ENCODE peak calls at places on chromosomes 1 and 21, in five cellular contexts. One of them, this sample, is unnamed.

GRCh38 chr1:171610385-171610784 is 11.7 kb upstream of the MYOCOS start:
- DNase-seq in hepatocyte: no peak
- DNase-seq in heart left ventricle: no peak
- DNase-seq in right lobe of liver: no peak
- DNase-seq in adrenal gland: no peak
- DNase-seq in this sample: no peak

GRCh38 chr1:39163469-39163868 is 41.0 kb upstream of the MACF1 start:
- DNase-seq in hepatocyte: no peak
- DNase-seq in heart left ventricle: no peak
- DNase-seq in right lobe of liver: no peak
- DNase-seq in adrenal gland: no peak
- DNase-seq in this sample: no peak

GRCh38 chr1:66258404-66259105 is 275.4 kb upstream of the SGIP1 start:
- DNase-seq in hepatocyte: peak; percentile 35
- DNase-seq in heart left ventricle: no peak
- DNase-seq in right lobe of liver: no peak
- DNase-seq in adrenal gland: no peak
- DNase-seq in this sample: no peak

GRCh38 chr1:183932412-183932811 is 105.1 kb downstream of the COLGALT2 start:
- DNase-seq in hepatocyte: peak; percentile 55
- DNase-seq in heart left ventricle: peak; percentile 84
- DNase-seq in right lobe of liver: no peak
- DNase-seq in adrenal gland: peak; percentile 87
- DNase-seq in this sample: peak; percentile 12

GRCh38 chr1:165539306-165539705 is 4.5 kb upstream of the LRRC52 start:
- DNase-seq in hepatocyte: peak; percentile 8
- DNase-seq in heart left ventricle: no peak
- DNase-seq in right lobe of liver: no peak
- DNase-seq in adrenal gland: no peak
- DNase-seq in this sample: no peak

GRCh38 chr21:29403922-29404538 is 105.3 kb downstream of the BACH1 start:
- DNase-seq in hepatocyte: no peak
- DNase-seq in heart left ventricle: no peak
- DNase-seq in right lobe of liver: peak; percentile 52
- DNase-seq in adrenal gland: peak; percentile 16
- DNase-seq in this sample: no peak

GRCh38 chr1:19087737-19088594 is 122.1 kb downstream of the UBR4 start:
- DNase-seq in hepatocyte: no peak
- DNase-seq in heart left ventricle: no peak
- DNase-seq in right lobe of liver: no peak
- DNase-seq in adrenal gland: no peak
- DNase-seq in this sample: no peak

GRCh38 chr1:12370241-12370980 is 140.6 kb downstream of the VPS13D start:
- DNase-seq in hepatocyte: no peak
- DNase-seq in heart left ventricle: no peak
- DNase-seq in right lobe of liver: no peak
- DNase-seq in adrenal gland: no peak
- DNase-seq in this sample: no peak

GRCh38 chr1:220806408-220806807 is 19.7 kb downstream of the MTARC1 start:
- DNase-seq in hepatocyte: no peak
- DNase-seq in heart left ventricle: no peak
- DNase-seq in right lobe of liver: no peak
- DNase-seq in adrenal gland: no peak
- DNase-seq in this sample: no peak

GRCh38 chr1:216459651-216460200 is 36.5 kb upstream of the USH2A start:
- DNase-seq in hepatocyte: no peak
- DNase-seq in heart left ventricle: no peak
- DNase-seq in right lobe of liver: no peak
- DNase-seq in adrenal gland: no peak
- DNase-seq in this sample: no peak

GRCh38 chr1:65231718-65232330 is 77.5 kb upstream of the DNAJC6 start:
- DNase-seq in hepatocyte: no peak
- DNase-seq in heart left ventricle: no peak
- DNase-seq in right lobe of liver: no peak
- DNase-seq in adrenal gland: no peak
- DNase-seq in this sample: no peak

GRCh38 chr1:84957956-84958355 is 39.0 kb downstream of the MCOLN2 start:
- DNase-seq in hepatocyte: no peak
- DNase-seq in heart left ventricle: no peak
- DNase-seq in right lobe of liver: no peak
- DNase-seq in adrenal gland: no peak
- DNase-seq in this sample: no peak

GRCh38 chr1:228735871-228736586 is 750 bp downstream of the RHOU start:
- DNase-seq in hepatocyte: peak; percentile 71
- DNase-seq in heart left ventricle: peak; percentile 33
- DNase-seq in right lobe of liver: peak; percentile 80
- DNase-seq in adrenal gland: peak; percentile 45
- DNase-seq in this sample: peak; percentile 16

GRCh38 chr21:27036736-27037301 is 69.9 kb upstream of the ADAMTS5 start:
- DNase-seq in hepatocyte: no peak
- DNase-seq in heart left ventricle: peak; percentile 40
- DNase-seq in right lobe of liver: no peak
- DNase-seq in adrenal gland: no peak
- DNase-seq in this sample: no peak

DNA sequence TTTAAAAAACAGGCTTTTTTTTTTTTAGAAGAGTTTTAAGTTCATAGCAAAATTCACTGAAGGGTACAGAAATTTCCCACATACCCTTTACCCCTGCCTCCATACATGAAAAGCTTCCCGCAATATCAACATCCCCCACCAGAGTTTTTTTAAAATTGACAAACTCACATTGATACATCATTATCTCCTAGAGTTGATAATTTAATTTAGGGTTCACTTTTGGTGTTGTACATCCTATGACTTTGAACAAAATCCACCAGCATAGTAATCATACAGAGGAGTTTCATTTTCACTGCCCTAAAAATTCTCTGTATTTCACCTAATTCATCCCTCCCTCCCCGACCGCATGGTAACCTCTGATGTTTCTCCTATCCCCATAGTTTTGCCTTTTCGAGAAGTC is 53.6 kb upstream of the KCNK2 start:
- DNase-seq in hepatocyte: no peak
- DNase-seq in heart left ventricle: no peak
- DNase-seq in right lobe of liver: no peak
- DNase-seq in adrenal gland: no peak
- DNase-seq in this sample: no peak
- H3K4me1 ChIP-seq in hepatocyte: no peaks in the 10 kb centered on the region
- H3K4me1 ChIP-seq in heart left ventricle: no peaks in the 10 kb centered on the region
- H3K4me1 ChIP-seq in right lobe of liver: peaks cover under 1% of the 10 kb centered on the region
- H3K4me1 ChIP-seq in adrenal gland: peaks cover 14% of the 10 kb centered on the region
- H3K4me1 ChIP-seq in this sample: no peaks in the 10 kb centered on the region

GRCh38 chr1:169129109-169129789 is 22.8 kb downstream of the ATP1B1 start:
- DNase-seq in hepatocyte: no peak
- DNase-seq in heart left ventricle: no peak
- DNase-seq in right lobe of liver: no peak
- DNase-seq in adrenal gland: no peak
- DNase-seq in this sample: peak; percentile 47
- H3K4me1 ChIP-seq in hepatocyte: peaks cover 8% of the 10 kb centered on the region
- H3K4me1 ChIP-seq in heart left ventricle: peaks cover 15% of the 10 kb centered on the region
- H3K4me1 ChIP-seq in right lobe of liver: no peaks in the 10 kb centered on the region
- H3K4me1 ChIP-seq in adrenal gland: peaks cover 24% of the 10 kb centered on the region
- H3K4me1 ChIP-seq in this sample: peaks cover 10% of the 10 kb centered on the region

DNA sequence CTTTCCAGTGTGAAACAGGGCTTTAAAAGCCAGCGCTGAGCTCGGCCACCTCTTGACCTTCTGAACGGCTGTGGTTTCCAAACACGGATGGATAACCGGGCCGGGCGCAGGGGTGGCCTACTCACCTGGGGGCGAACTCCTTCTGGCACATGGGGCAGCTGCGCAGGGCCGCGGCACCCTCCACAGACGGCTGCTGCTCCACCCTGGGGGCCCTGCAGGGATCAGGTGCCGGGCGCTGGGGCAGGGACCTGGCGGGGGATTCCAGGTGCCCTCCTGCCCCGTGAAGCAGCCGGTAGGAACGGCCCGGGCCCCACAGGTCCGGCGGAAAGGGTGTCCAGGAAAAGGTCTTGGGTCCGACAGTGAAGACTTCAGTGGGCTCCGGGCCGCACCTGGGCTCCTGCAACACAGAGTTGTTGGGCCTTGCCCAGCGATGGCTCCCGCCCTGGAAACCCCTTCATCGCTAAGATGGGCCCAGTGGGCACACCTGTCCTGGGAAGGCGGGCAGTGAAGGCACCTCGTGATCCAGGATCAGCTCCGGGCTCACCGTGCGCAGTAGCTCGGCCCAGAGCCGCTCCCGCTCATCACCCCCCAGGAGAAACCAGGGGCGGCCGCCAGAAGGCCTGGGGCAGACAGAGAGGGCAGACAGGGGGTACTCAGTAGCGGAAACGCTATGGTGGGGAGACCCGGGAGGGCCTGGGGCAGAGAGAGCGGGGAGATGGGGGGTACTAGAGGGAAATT is 889 bp downstream of the FAAP20 start:
- DNase-seq in hepatocyte: no peak
- DNase-seq in heart left ventricle: no peak
- DNase-seq in right lobe of liver: no peak
- DNase-seq in adrenal gland: no peak
- DNase-seq in this sample: no peak
- H3K4me1 ChIP-seq in hepatocyte: peaks cover 54% of the 10 kb centered on the region
- H3K4me1 ChIP-seq in heart left ventricle: peaks cover 41% of the 10 kb centered on the region
- H3K4me1 ChIP-seq in right lobe of liver: peaks cover 17% of the 10 kb centered on the region
- H3K4me1 ChIP-seq in adrenal gland: peaks cover 53% of the 10 kb centered on the region
- H3K4me1 ChIP-seq in this sample: peaks cover 18% of the 10 kb centered on the region

GRCh38 chr1:202806845-202807366 is 1.3 kb downstream of the KDM5B start:
- DNase-seq in hepatocyte: peak; percentile 38
- DNase-seq in heart left ventricle: peak; percentile 23
- DNase-seq in right lobe of liver: peak; percentile 56
- DNase-seq in adrenal gland: no peak
- DNase-seq in this sample: peak; percentile 36

GRCh38 chr1:202809597-202810159 is 1.1 kb upstream of the PCAT6 start:
- DNase-seq in hepatocyte: no peak
- DNase-seq in heart left ventricle: no peak
- DNase-seq in right lobe of liver: no peak
- DNase-seq in adrenal gland: no peak
- DNase-seq in this sample: no peak

GRCh38 chr1:202810193-202810614 is 550 bp upstream of the PCAT6 start:
- DNase-seq in hepatocyte: no peak
- DNase-seq in heart left ventricle: no peak
- DNase-seq in right lobe of liver: no peak
- DNase-seq in adrenal gland: no peak
- DNase-seq in this sample: no peak

GRCh38 chr1:202807367-202807925 is 775 bp downstream of the KDM5B start:
- DNase-seq in hepatocyte: peak; percentile 83
- DNase-seq in heart left ventricle: peak; percentile 37
- DNase-seq in right lobe of liver: peak; percentile 60
- DNase-seq in adrenal gland: no peak
- DNase-seq in this sample: no peak

GRCh38 chr1:202807926-202808757 is at the start of gene KDM5B:
- DNase-seq in hepatocyte: peak; percentile 83
- DNase-seq in heart left ventricle: peak; percentile 83
- DNase-seq in right lobe of liver: peak; percentile 78
- DNase-seq in adrenal gland: peak; percentile 63
- DNase-seq in this sample: peak; percentile 59
- H3K4me1 ChIP-seq in hepatocyte: peaks cover 48% of the 10 kb centered on the region
- H3K4me1 ChIP-seq in heart left ventricle: peaks cover 13% of the 10 kb centered on the region
- H3K4me1 ChIP-seq in right lobe of liver: peaks cover 5% of the 10 kb centered on the region
- H3K4me1 ChIP-seq in adrenal gland: peaks cover 40% of the 10 kb centered on the region
- H3K4me1 ChIP-seq in this sample: peaks cover 13% of the 10 kb centered on the region

GRCh38 chr1:118275716-118276115 is 90.7 kb upstream of the SPAG17 start:
- DNase-seq in hepatocyte: no peak
- DNase-seq in heart left ventricle: no peak
- DNase-seq in right lobe of liver: no peak
- DNase-seq in adrenal gland: no peak
- DNase-seq in this sample: no peak
- H3K4me1 ChIP-seq in hepatocyte: no peaks in the 10 kb centered on the region
- H3K4me1 ChIP-seq in heart left ventricle: no peaks in the 10 kb centered on the region
- H3K4me1 ChIP-seq in right lobe of liver: no peaks in the 10 kb centered on the region
- H3K4me1 ChIP-seq in adrenal gland: no peaks in the 10 kb centered on the region
- H3K4me1 ChIP-seq in this sample: no peaks in the 10 kb centered on the region

DNA sequence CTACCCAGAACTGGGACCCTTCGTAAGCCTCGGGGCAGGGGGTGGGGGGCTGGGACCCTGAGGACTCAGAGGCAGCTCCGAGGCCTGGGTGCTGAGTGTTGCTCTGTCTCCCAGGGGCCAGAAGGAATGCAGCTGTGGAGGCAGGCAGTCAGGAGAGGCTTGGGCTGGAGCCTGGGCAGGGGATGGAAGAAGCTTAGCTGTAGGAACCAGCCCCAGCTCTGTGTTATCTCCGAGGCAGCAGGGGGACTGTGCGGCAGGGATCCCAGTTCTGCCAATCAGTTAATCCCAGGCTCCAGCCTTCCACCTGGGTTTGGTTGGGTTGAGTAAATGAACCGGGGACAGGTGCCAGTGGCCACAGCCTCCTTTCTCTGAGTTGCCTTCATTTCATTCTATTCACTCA is 8.2 kb upstream of the GRIK3 start:
- DNase-seq in hepatocyte: no peak
- DNase-seq in heart left ventricle: no peak
- DNase-seq in right lobe of liver: no peak
- DNase-seq in adrenal gland: no peak
- DNase-seq in this sample: no peak
- H3K4me1 ChIP-seq in hepatocyte: no peaks in the 10 kb centered on the region
- H3K4me1 ChIP-seq in heart left ventricle: no peaks in the 10 kb centered on the region
- H3K4me1 ChIP-seq in right lobe of liver: no peaks in the 10 kb centered on the region
- H3K4me1 ChIP-seq in adrenal gland: no peaks in the 10 kb centered on the region
- H3K4me1 ChIP-seq in this sample: no peaks in the 10 kb centered on the region

GRCh38 chr1:78091215-78091813 is 45.5 kb downstream of the GIPC2 start:
- DNase-seq in hepatocyte: no peak
- DNase-seq in heart left ventricle: no peak
- DNase-seq in right lobe of liver: no peak
- DNase-seq in adrenal gland: no peak
- DNase-seq in this sample: no peak
- H3K4me1 ChIP-seq in hepatocyte: peaks cover 8% of the 10 kb centered on the region
- H3K4me1 ChIP-seq in heart left ventricle: no peaks in the 10 kb centered on the region
- H3K4me1 ChIP-seq in right lobe of liver: peaks cover 6% of the 10 kb centered on the region
- H3K4me1 ChIP-seq in adrenal gland: peaks cover 13% of the 10 kb centered on the region
- H3K4me1 ChIP-seq in this sample: peaks cover 27% of the 10 kb centered on the region

GRCh38 chr1:15847893-15848142 is 311 bp downstream of the SPEN start:
- DNase-seq in hepatocyte: no peak
- DNase-seq in heart left ventricle: no peak
- DNase-seq in right lobe of liver: no peak
- DNase-seq in adrenal gland: no peak
- DNase-seq in this sample: no peak
- H3K4me1 ChIP-seq in hepatocyte: peaks cover 32% of the 10 kb centered on the region
- H3K4me1 ChIP-seq in heart left ventricle: peaks cover 45% of the 10 kb centered on the region
- H3K4me1 ChIP-seq in right lobe of liver: peaks cover 31% of the 10 kb centered on the region
- H3K4me1 ChIP-seq in adrenal gland: peaks cover 47% of the 10 kb centered on the region
- H3K4me1 ChIP-seq in this sample: peaks cover 25% of the 10 kb centered on the region

DNA sequence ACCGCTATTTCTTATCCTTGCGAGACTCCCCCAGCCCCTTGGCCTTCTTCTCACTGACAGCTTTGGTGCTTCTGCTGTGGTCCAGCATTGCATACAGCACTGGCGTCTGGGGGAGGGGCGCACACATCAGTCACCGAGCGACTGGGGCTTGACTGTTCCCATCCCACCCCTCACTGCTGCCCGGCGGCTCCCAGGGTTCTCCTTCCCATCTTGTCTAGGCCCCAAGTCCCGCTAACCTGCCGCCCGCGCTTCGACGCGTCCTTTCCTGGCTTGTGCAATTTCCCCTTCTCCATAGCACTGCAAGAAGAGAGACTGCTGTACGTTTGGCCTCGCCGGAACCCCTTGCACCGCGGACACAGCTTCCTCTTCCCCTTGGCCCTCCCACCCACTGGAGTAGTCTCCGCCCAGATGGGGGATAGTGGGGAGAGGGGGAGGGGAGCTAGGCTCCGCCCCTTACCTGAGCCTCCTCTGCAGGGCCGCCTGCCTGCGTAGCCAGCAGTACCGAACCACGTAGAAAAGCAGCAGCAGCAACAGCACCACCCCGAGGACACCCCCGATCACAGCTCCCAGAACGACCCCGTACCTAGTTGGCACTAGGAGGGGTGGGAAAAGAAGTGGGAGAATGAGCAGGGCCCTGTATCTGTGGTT is 3.8 kb downstream of the MPZ start:
- DNase-seq in hepatocyte: peak; percentile 91
- DNase-seq in heart left ventricle: peak; percentile 73
- DNase-seq in right lobe of liver: peak; percentile 91
- DNase-seq in adrenal gland: peak; percentile 78
- DNase-seq in this sample: peak; percentile 64
- H3K4me1 ChIP-seq in hepatocyte: peaks cover 10% of the 10 kb centered on the region
- H3K4me1 ChIP-seq in heart left ventricle: peaks cover 3% of the 10 kb centered on the region
- H3K4me1 ChIP-seq in right lobe of liver: no peaks in the 10 kb centered on the region
- H3K4me1 ChIP-seq in adrenal gland: peaks cover 25% of the 10 kb centered on the region
- H3K4me1 ChIP-seq in this sample: peaks cover 35% of the 10 kb centered on the region

GRCh38 chr1:15684468-15685283 is 556 bp downstream of the PLEKHM2 start:
- DNase-seq in hepatocyte: peak; percentile 50
- DNase-seq in heart left ventricle: peak; percentile 51
- DNase-seq in right lobe of liver: peak; percentile 64
- DNase-seq in adrenal gland: peak; percentile 50
- DNase-seq in this sample: peak; percentile 47
- H3K4me1 ChIP-seq in hepatocyte: peaks cover 14% of the 10 kb centered on the region
- H3K4me1 ChIP-seq in heart left ventricle: peaks cover 11% of the 10 kb centered on the region
- H3K4me1 ChIP-seq in right lobe of liver: peaks cover 8% of the 10 kb centered on the region
- H3K4me1 ChIP-seq in adrenal gland: peaks cover 18% of the 10 kb centered on the region
- H3K4me1 ChIP-seq in this sample: peaks cover 7% of the 10 kb centered on the region

This sample was measured in endothelial cell of umbilical vein.